ENCODE peak calls at places on chromosomes 6 and 20, in four cellular contexts. D is amygdala, N is GM12878, Q is GM20000. H is an unnamed sample.

GRCh38 chr20:17725094-17725835 is 25.5 kb downstream of the BANF2 start:
- DNase-seq in D (no peak), N (no peak), Q (no peak), H (no peak)

GRCh38 chr20:11522359-11522758 is 395.3 kb upstream of the BTBD3 start:
- DNase-seq in Q (no peak), N (no peak), D (no peak), H (no peak)

GRCh38 chr6:76451926-76452709 is 379.7 kb upstream of the IMPG1 start:
- DNase-seq in Q (no peak), N (no peak), D (no peak), H (no peak)

GRCh38 chr6:8219352-8219943 is 117.1 kb upstream of the EEF1E1 start:
- DNase-seq in Q (peak), N (no peak), D (no peak), H (no peak)

GRCh38 chr20:49929142-49929494 is 7.1 kb upstream of the RNF114 start:
- DNase-seq in N (no peak), D (no peak), Q (no peak), H (no peak)

GRCh38 chr6:39778581-39779270 is 13.4 kb upstream of the DAAM2 start:
- DNase-seq in N (no peak), Q (no peak), D (no peak), H (no peak)

GRCh38 chr6:49336514-49337131 is 126.4 kb downstream of the MMUT start:
- DNase-seq in N (no peak), D (no peak), Q (no peak), H (no peak)

GRCh38 chr6:116405147-116405546 is 34.4 kb downstream of the DSE start:
- DNase-seq in D (no peak), Q (peak), N (peak), H (no peak)

GRCh38 chr6:2950713-2951112 is 20.7 kb downstream of the SERPINB6 start:
- DNase-seq in D (no peak), Q (no peak), N (no peak), H (no peak)